ENCODE peak calls at places on chromosomes 4 and X, in four cellular contexts. K is H1, T is K562, A is HepG2. P is an unnamed sample.

GRCh38 chrX:96979766-96980165 is 96.1 kb downstream of the RPA4 start:
- DNase-seq in K (peak), T (no peak), A (no peak), P (no peak)

GRCh38 chr4:122765702-122766352 is 33.3 kb downstream of the BBS12 start:
- DNase-seq in K (no peak), A (no peak), T (no peak), P (no peak)

GRCh38 chr4:68218044-68218443 is 27.4 kb downstream of the TMPRSS11B start:
- DNase-seq in T (no peak), A (no peak), K (no peak), P (no peak)

GRCh38 chr4:110175634-110176033 is 22.8 kb downstream of the ELOVL6 start:
- DNase-seq in K (no peak), A (no peak), T (no peak), P (no peak)

GRCh38 chr4:69039071-69039470 is 57.2 kb upstream of the UGT2B7 start:
- DNase-seq in T (no peak), A (no peak), K (no peak), P (no peak)

GRCh38 chr4:142549726-142550463 is 296.2 kb downstream of the INPP4B start:
- DNase-seq in A (no peak), T (no peak), K (no peak), P (no peak)

GRCh38 chr4:52892880-52893279 is 30.8 kb downstream of the RASL11B start:
- DNase-seq in T (no peak), A (no peak), K (no peak), P (no peak)

GRCh38 chr4:166277851-166278250 is 404.8 kb downstream of the TLL1 start:
- DNase-seq in K (no peak), A (no peak), T (no peak), P (no peak)

GRCh38 chr4:110068248-110068647 is 130.2 kb downstream of the ELOVL6 start:
- DNase-seq in A (no peak), T (no peak), K (no peak), P (no peak)

GRCh38 chr4:149521611-149522010 is 294.0 kb downstream of the IQCM start:
- DNase-seq in K (no peak), T (no peak), A (no peak), P (no peak)

GRCh38 chrX:27918799-27919198 is 62.5 kb downstream of the DCAF8L1 start:
- DNase-seq in A (no peak), K (no peak), T (no peak), P (no peak)

GRCh38 chr4:40800064-40800463 is 50.3 kb downstream of the NSUN7 start:
- DNase-seq in K (no peak), A (no peak), T (no peak), P (no peak)

DNA sequence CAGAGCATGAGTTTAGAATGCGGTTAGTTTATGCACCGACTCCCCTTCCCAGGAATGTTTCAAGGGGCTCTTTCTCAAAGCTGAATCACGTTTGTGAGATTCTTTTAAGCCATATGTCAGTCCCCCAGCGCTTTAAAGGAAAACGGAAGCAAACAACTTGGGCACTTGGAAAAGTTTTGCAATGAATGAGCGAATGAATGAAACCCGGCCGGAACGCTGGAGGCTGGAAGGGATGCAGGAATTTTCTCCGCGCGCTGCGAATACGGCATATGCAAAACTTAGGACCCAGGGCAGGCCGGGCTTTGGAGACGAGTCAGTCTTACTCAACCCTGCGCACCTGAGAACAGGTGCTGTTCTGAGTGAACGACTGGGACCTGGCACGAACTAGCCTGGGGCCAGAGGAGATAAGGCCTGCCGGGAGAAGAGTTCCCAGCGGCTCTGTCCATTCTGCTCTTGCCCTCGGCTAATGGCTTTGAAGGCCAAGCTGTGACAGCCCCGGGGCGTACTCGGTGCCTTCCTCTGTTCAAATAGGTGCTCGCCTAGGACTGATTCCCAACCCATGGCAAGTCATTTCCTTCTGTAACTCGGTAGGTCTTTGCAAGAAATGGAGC is 763 bp upstream of the NRK start:
- DNase-seq in K (peak), A (no peak), T (no peak), P (peak)
- H3K4me3 ChIP-seq in K (peak), A (no peak), T (no peak), P (peak)

GRCh38 chrX:139025822-139026221 is 314.3 kb upstream of the FGF13 start:
- DNase-seq in A (no peak), T (no peak), K (no peak), P (no peak)
- TF ChIP-seq ZNF274 in A (no peak), T (no peak), K (no peak), P (no peak)

DNA sequence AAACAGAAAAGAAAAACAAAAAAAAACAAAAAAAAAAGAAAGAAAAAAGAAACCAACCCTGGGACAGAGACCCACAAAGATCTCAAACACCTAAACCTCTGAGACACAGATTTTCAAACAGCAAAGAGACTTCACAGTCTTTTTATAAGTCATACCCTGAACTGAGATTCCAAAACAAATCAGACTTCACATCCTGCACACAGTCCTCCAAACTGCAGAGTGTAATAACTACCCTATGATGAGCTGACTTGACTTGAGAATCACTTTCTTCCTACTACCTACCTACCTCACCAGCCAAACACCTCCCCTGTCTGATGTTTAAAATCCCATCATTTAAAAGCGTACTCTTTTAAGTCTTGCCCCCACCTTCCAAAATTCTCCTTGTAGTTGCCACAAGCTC is 25.2 kb upstream of the GLOD5 start:
- DNase-seq in K (no peak), T (no peak), A (no peak), P (no peak)
- H3K4me3 ChIP-seq in K (no peak), T (peak), A (peak), P (no peak)

DNA sequence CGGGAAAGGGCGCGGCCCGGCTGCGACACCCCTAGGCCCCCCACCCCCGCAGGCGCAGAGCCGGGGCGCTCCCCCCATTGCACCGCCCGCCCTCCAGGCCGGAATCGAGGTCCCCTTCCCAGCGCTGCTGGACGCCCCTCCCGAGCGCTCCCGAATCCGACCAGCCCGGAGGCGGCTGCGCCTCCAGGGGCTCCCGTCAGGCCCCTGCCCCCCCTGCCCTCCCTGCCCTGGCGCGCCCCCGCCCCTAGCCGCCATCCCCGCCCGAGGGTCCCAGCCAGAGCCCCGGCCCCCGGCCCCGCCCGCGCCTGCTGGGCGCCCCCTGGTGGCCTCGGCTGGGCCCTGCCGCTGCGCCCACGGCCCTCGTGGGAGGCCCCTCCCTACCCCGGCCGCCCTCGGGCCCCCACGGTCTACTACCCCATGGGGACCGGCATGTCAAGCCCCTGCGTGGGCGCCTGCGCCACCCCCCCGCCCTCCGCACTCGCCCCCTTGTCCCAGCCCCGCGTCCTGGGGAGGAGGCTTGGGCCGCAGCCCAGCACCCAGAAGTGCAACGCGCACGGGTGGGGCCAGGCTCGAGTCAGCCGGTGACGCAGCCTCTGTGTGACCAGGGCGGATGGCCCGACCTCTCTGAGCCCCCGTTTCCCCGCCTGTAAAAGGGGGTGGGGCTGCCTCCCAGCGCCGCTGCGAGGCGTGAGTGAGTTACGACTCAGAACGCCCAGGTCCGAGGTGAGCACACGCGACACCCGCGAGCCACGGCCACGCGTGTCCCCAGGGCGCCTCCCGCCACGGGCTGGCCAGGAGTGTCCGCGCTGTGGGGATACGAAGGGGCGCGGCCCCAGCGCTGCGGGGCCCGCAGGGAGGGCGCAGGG is 104.9 kb downstream of the FAM53A start:
- DNase-seq in T (peak), K (peak), A (no peak), P (no peak)
- TF ChIP-seq ZNF274 in T (no peak), K (no peak), A (no peak), P (no peak)

GRCh38 chr4:16952462-16952871 is 54.0 kb upstream of the LDB2 start:
- DNase-seq in K (no peak), A (no peak), T (no peak), P (no peak)
- H3K4me3 ChIP-seq in K (no peak), A (no peak), T (no peak), P (no peak)

P was measured in NT2/D1.